ENCODE peak calls at places on chromosomes 16 and 17, in ten cellular contexts. F, D, U, J, K, O, N, T, M and V are unnamed samples. For H3K4me1, the result is how much of the 10 kb centered on the place peaks cover.

GRCh38 chr17:44968225-44969143 is at the start of gene C1QL1:
- DNase-seq in F (peak), D (no peak), U (peak), J (peak), K (peak), O (peak), N (peak), T (peak), M (peak), V (peak)

GRCh38 chr16:3059723-3060242 is 5.7 kb upstream of the IL32 start:
- DNase-seq in F (no peak), D (no peak), U (no peak), J (no peak), K (no peak), O (no peak), N (no peak), T (no peak), M (no peak), V (no peak)

GRCh38 chr16:2484898-2485508 is 10.1 kb downstream of the TBC1D24 start:
- DNase-seq in F (no peak), D (no peak), U (no peak), J (no peak), K (no peak), O (no peak), N (no peak), T (no peak), M (no peak), V (no peak)

GRCh38 chr16:2194852-2195315 is 1.5 kb downstream of the CASKIN1 start:
- DNase-seq in F (no peak), D (peak), U (peak), J (no peak), K (no peak), O (peak), N (no peak), T (no peak), M (no peak), V (peak)

GRCh38 chr16:5918553-5919127 is 821.0 kb upstream of the EEF2KMT start:
- DNase-seq in F (no peak), D (no peak), U (no peak), J (no peak), K (no peak), O (peak), N (no peak), T (no peak), M (no peak), V (no peak)

GRCh38 chr16:84597518-84598390 is 20.1 kb downstream of the COTL1 start:
- DNase-seq in F (no peak), D (no peak), U (no peak), J (no peak), K (no peak), O (peak), N (peak), T (peak), M (no peak), V (no peak)

GRCh38 chr17:265726-266125 is 84.3 kb upstream of the DOC2B start:
- DNase-seq in F (peak), D (no peak), U (no peak), J (no peak), K (no peak), O (peak), N (peak), T (peak), M (peak), V (peak)

GRCh38 chr17:77591231-77591785 is 367.2 kb upstream of the TNRC6C start:
- DNase-seq in F (no peak), D (no peak), U (no peak), J (no peak), K (no peak), O (no peak), N (no peak), T (no peak), M (peak), V (no peak)

GRCh38 chr17:82967268-82968032 is 112.0 kb upstream of the METRNL start:
- DNase-seq in F (no peak), D (no peak), U (no peak), J (no peak), K (no peak), O (no peak), N (peak), T (no peak), M (peak), V (no peak)

GRCh38 chr17:16250635-16251034 is 33.6 kb downstream of the PIGL start:
- DNase-seq in F (no peak), D (no peak), U (no peak), J (no peak), K (no peak), O (no peak), N (no peak), T (no peak), M (no peak), V (no peak)

GRCh38 chr17:79947351-79948031 is 88.2 kb downstream of the TBC1D16 start:
- DNase-seq in F (no peak), D (no peak), U (no peak), J (no peak), K (peak), O (peak), N (peak), T (peak), M (peak), V (no peak)

GRCh38 chr16:48901712-48902374 is 291.9 kb upstream of the N4BP1 start:
- DNase-seq in F (no peak), D (no peak), U (no peak), J (no peak), K (no peak), O (no peak), N (no peak), T (no peak), M (no peak), V (no peak)

GRCh38 chr17:58300336-58300735 is 19.6 kb upstream of the MPO start:
- DNase-seq in F (no peak), D (no peak), U (no peak), J (no peak), K (no peak), O (no peak), N (no peak), T (peak), M (peak), V (no peak)

GRCh38 chr17:73165616-73166404 is 1.0 kb downstream of the SSTR2 start:
- DNase-seq in F (no peak), D (no peak), U (no peak), J (no peak), K (no peak), O (no peak), N (no peak), T (no peak), M (no peak), V (no peak)

GRCh38 chr17:50721194-50722010 is 2.0 kb downstream of the LUC7L3 start:
- DNase-seq in F (no peak), D (no peak), U (no peak), J (no peak), K (no peak), O (no peak), N (no peak), T (no peak), M (no peak), V (no peak)

GRCh38 chr16:4365014-4365406 is 6.6 kb upstream of the VASN start:
- DNase-seq in F (no peak), D (no peak), U (no peak), J (no peak), K (no peak), O (peak), N (no peak), T (no peak), M (no peak), V (no peak)

GRCh38 chr16:9135797-9136196 is 44.4 kb downstream of the HAPSTR1 start:
- DNase-seq in F (no peak), D (no peak), U (no peak), J (no peak), K (no peak), O (peak), N (peak), T (no peak), M (peak), V (no peak)

GRCh38 chr16:64365448-64365858 is 756.4 kb downstream of the CDH11 start:
- DNase-seq in F (no peak), D (no peak), U (no peak), J (no peak), K (no peak), O (no peak), N (no peak), T (no peak), M (no peak), V (no peak)

GRCh38 chr17:18122991-18123753 is 14.6 kb downstream of the MYO15A start:
- DNase-seq in F (no peak), D (no peak), U (no peak), J (no peak), K (no peak), O (no peak), N (peak), T (no peak), M (no peak), V (no peak)

DNA sequence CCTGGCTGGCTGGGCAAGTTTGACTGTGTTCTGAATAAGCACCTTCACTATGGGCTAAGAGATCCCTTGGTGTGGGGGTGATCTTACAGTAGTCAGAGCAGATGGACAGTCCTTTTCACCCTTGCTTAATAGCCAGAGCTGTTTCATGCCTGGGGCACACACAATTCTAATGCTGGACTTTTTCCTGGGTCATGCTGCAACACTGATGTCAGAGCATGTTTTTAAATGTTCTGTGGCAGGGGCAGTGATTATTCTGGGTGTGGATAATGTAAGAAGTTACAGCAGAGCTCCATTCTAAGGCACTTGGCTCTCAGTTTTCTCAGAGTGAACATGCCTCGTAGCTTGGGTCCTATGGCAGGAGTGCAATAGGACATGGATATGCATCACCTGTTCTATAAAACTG is 4.0 kb upstream of the CD68 start:
- DNase-seq in F (no peak), D (no peak), U (no peak), J (no peak), K (no peak), O (no peak), N (no peak), T (no peak), M (no peak), V (no peak)
- H3K4me1 ChIP-seq in F (under half), D (half or more), U (under half), J (under half), K (under half), O (under half), N (under half), T (half or more), M (half or more), V (under half)

GRCh38 chr16:24013733-24014645 is 178.2 kb downstream of the PRKCB start:
- DNase-seq in F (no peak), D (no peak), U (peak), J (no peak), K (no peak), O (peak), N (no peak), T (no peak), M (no peak), V (no peak)
- H3K4me1 ChIP-seq in F (under half), D (under half), U (half or more), J (under half), K (under half), O (under half), N (under half), T (under half), M (under half), V (under half)

DNA sequence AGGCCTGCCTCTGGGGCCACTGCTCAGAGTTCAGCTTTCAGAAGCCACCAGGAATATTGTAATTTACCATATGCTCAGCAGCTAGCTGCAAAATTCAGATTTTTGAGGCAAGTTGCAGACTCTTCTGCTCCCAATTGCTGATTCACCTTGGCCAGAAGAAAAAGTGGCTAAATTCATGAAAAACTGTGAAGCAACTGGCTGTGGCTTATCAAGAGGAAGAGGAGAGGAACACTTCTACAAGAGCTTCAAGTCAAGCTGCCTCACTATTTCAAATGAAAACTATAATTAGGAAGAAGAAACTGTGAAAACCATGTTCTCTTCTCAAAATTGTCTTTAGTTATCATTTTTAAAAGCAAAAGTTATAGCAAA is 37.3 kb upstream of the SLC25A19 start:
- DNase-seq in F (no peak), D (no peak), U (no peak), J (no peak), K (no peak), O (no peak), N (no peak), T (no peak), M (no peak), V (no peak)
- H3K4me1 ChIP-seq in F (under half), D (under half), U (under half), J (under half), K (under half), O (under half), N (under half), T (under half), M (under half), V (under half)

DNA sequence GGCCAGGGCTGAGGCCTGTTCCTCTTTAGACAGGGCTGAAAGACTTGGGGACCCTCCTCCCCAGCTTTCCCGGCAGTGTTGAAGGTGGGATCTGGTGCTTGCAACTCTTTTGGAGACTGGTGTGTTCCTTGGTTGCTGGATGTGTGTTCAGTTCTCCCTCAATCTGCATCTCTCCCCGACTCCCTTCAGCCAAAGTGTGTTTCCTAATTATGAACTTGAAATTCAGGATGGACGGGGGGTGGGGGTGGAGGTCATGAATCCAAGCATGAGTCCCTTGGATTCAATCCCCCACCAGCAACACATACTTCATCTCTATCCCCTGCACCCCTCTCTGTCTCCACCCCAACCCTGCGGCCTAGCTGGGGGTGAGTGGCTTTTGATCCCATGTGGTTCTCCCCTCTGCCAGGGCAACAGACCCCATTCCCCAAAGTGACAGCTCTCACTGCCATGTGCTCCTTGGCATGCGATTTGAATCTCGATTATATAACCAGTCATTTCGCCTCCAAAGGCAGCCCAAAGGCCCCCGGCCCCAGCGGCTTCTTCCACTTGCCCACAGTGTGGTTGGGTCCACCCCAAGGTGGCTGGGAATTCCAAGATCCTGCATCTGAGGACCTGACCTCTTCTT is 1.3 kb downstream of the ARHGAP23 start:
- DNase-seq in F (no peak), D (no peak), U (no peak), J (no peak), K (no peak), O (no peak), N (no peak), T (no peak), M (no peak), V (no peak)
- H3K4me1 ChIP-seq in F (under half), D (under half), U (under half), J (half or more), K (under half), O (under half), N (under half), T (under half), M (under half), V (under half)